ENCODE peak calls at places on chromosomes 3 and 15, in five cellular contexts. R, N, F, G and A are unnamed samples.

GRCh38 chr3:122100591-122101491 is 45.7 kb downstream of the CD86 start:
- DNase-seq in G (no peak), R (peak), F (no peak), N (no peak), A (no peak)

GRCh38 chr15:31391687-31392671 is 65.3 kb downstream of the KLF13 start:
- DNase-seq in R (peak), N (peak), G (peak), F (no peak), A (no peak)

GRCh38 chr15:92098869-92099268 is 245.4 kb downstream of the SLCO3A1 start:
- DNase-seq in R (no peak), N (no peak), G (no peak), F (no peak), A (no peak)

GRCh38 chr15:61459785-61460707 is 230.9 kb upstream of the RORA start:
- DNase-seq in N (no peak), R (no peak), F (no peak), G (no peak), A (no peak)

GRCh38 chr3:131277836-131278497 is 103.6 kb upstream of the NUDT16 start:
- DNase-seq in F (no peak), N (no peak), R (no peak), G (no peak), A (no peak)

GRCh38 chr3:159390656-159391055 is 588.8 kb downstream of the MFSD1 start:
- DNase-seq in N (no peak), G (no peak), R (no peak), F (no peak), A (no peak)

GRCh38 chr15:75451674-75452363 is at the start of gene SIN3A:
- DNase-seq in N (peak), G (peak), F (peak), R (peak), A (peak)

GRCh38 chr15:39438795-39439577 is 141.9 kb upstream of the THBS1 start:
- DNase-seq in N (peak), R (no peak), F (no peak), G (no peak), A (no peak)

GRCh38 chr3:174270841-174271240 is 588.3 kb upstream of the NAALADL2 start:
- DNase-seq in N (no peak), G (no peak), R (no peak), F (no peak), A (no peak)

GRCh38 chr15:62824111-62824737 is 218.3 kb upstream of the TPM1 start:
- DNase-seq in N (no peak), F (no peak), G (no peak), R (no peak), A (no peak)

GRCh38 chr3:124887177-124887995 is at the start of gene ITGB5:
- DNase-seq in R (peak), N (no peak), G (peak), F (no peak), A (no peak)

GRCh38 chr15:67335534-67336222 is 81.1 kb downstream of the IQCH start:
- DNase-seq in N (no peak), F (no peak), G (no peak), R (no peak), A (no peak)

GRCh38 chr3:52237659-52238172 is 1.2 kb downstream of the TWF2 start:
- DNase-seq in R (no peak), N (no peak), G (no peak), F (no peak), A (no peak)

GRCh38 chr15:90545095-90545494 is 15.4 kb downstream of the CRTC3 start:
- DNase-seq in N (no peak), F (no peak), R (no peak), G (no peak), A (no peak)

GRCh38 chr3:127083778-127084355 is 101.0 kb downstream of the PLXNA1 start:
- DNase-seq in R (no peak), G (no peak), F (no peak), N (no peak), A (no peak)

GRCh38 chr3:21330293-21330692 is 420.7 kb downstream of the ZNF385D start:
- DNase-seq in F (no peak), N (no peak), G (no peak), R (no peak), A (no peak)

GRCh38 chr3:178325330-178325729 is 210.9 kb upstream of the KCNMB2 start:
- DNase-seq in R (no peak), G (no peak), F (peak), N (peak), A (no peak)

GRCh38 chr3:183306798-183307671 is 54.0 kb downstream of the B3GNT5 start:
- DNase-seq in F (peak), N (no peak), R (peak), G (no peak), A (peak)

GRCh38 chr3:136994772-136995516 is 37.2 kb downstream of the IL20RB start:
- DNase-seq in N (no peak), G (no peak), F (no peak), R (no peak), A (no peak)

GRCh38 chr15:83215306-83215705 is 7.7 kb upstream of the HDGFL3 start:
- DNase-seq in G (no peak), R (no peak), F (no peak), N (no peak), A (no peak)

GRCh38 chr3:135097276-135097946 is 302.4 kb downstream of the EPHB1 start:
- DNase-seq in F (no peak), R (no peak), G (no peak), N (no peak), A (no peak)

GRCh38 chr15:40232625-40233070 is 6.2 kb upstream of the PAK6 start:
- DNase-seq in R (no peak), G (no peak), N (no peak), F (no peak), A (no peak)

GRCh38 chr15:28208583-28208982 is 109.5 kb upstream of the OCA2 start:
- DNase-seq in R (no peak), N (no peak), G (no peak), F (no peak), A (no peak)

GRCh38 chr3:169687603-169688002 is 24.1 kb upstream of the MECOM start:
- DNase-seq in F (no peak), R (no peak), N (no peak), G (no peak), A (no peak)

GRCh38 chr3:152071924-152072323 is 196.8 kb upstream of the MBNL1 start:
- DNase-seq in N (no peak), F (peak), R (no peak), G (peak), A (no peak)

GRCh38 chr3:50112462-50112861 is 23.7 kb downstream of the RBM5 start:
- DNase-seq in F (no peak), N (no peak), R (no peak), G (no peak), A (no peak)

GRCh38 chr3:52468336-52468735 is 12.9 kb downstream of the NISCH start:
- DNase-seq in N (peak), G (no peak), R (no peak), F (no peak), A (no peak)

GRCh38 chr15:86595741-86596140 is 516.1 kb downstream of the AGBL1 start:
- DNase-seq in N (no peak), R (no peak), G (no peak), F (no peak), A (no peak)

GRCh38 chr3:158105710-158106438 is at the start of gene SHOX2:
- DNase-seq in R (peak), F (no peak), N (peak), G (peak), A (no peak)

GRCh38 chr3:44890258-44890657 is 15.8 kb downstream of the TGM4 start:
- DNase-seq in G (no peak), F (no peak), R (no peak), N (no peak), A (no peak)

GRCh38 chr3:149128856-149129255 is 582 bp upstream of the HPS3 start:
- DNase-seq in F (no peak), G (no peak), N (no peak), R (no peak), A (no peak)

GRCh38 chr3:29385056-29385455 is 104.2 kb downstream of the RBMS3 start:
- DNase-seq in R (no peak), F (no peak), G (no peak), N (no peak), A (no peak)

GRCh38 chr15:81357178-81357686 is 16.8 kb downstream of the TMC3 start:
- DNase-seq in G (no peak), R (no peak), N (no peak), F (no peak), A (no peak)

GRCh38 chr3:13792512-13793347 is 87.1 kb downstream of the WNT7A start:
- DNase-seq in G (no peak), F (no peak), R (no peak), N (no peak), A (no peak)

GRCh38 chr3:78801923-78802587 is 965.7 kb downstream of the ROBO1 start:
- DNase-seq in N (no peak), R (no peak), G (no peak), F (no peak), A (no peak)

GRCh38 chr3:29067014-29067413 is 213.9 kb upstream of the RBMS3 start:
- DNase-seq in N (no peak), F (no peak), G (no peak), R (no peak), A (no peak)

GRCh38 chr3:186044973-186045372 is 63.9 kb downstream of the ETV5 start:
- DNase-seq in F (no peak), R (no peak), N (no peak), G (no peak), A (no peak)

GRCh38 chr3:99475229-99475628 is 163.2 kb upstream of the COL8A1 start:
- DNase-seq in F (no peak), N (no peak), R (no peak), G (no peak), A (no peak)

GRCh38 chr3:21682231-21682630 is 68.8 kb downstream of the ZNF385D start:
- DNase-seq in N (no peak), G (no peak), R (no peak), F (no peak), A (no peak)